ENCODE peak calls at places on chromosomes 1 and 21, in four cellular contexts. K is left ventricle myocardium superior, V is iris pigment epithelial cell, X is NCI-H1105 treated with DMSO at 0.1 percent for 48 hours. H is an unnamed sample.

GRCh38 chr1:216670118-216670870 is 52.9 kb downstream of the ESRRG start:
- DNase-seq in V (peak), X (no peak), K (no peak), H (no peak)

GRCh38 chr1:32266926-32267645 is 16.0 kb downstream of the LCK start:
- DNase-seq in V (peak), X (no peak), K (no peak), H (no peak)

GRCh38 chr1:97844552-97845089 is 76.2 kb downstream of the DPYD start:
- DNase-seq in X (no peak), K (no peak), V (no peak), H (no peak)

GRCh38 chr1:14140800-14141526 is 441.0 kb downstream of the PRDM2 start:
- DNase-seq in V (no peak), K (peak), X (peak), H (no peak)

GRCh38 chr1:32195972-32196823 is 4.2 kb upstream of the CCDC28B start:
- DNase-seq in V (peak), X (no peak), K (no peak), H (no peak)

GRCh38 chr21:16407403-16408279 is 677.9 kb downstream of the USP25 start:
- DNase-seq in V (no peak), X (no peak), K (no peak), H (no peak)

GRCh38 chr1:227730630-227731151 is 4.4 kb downstream of the JMJD4 start:
- DNase-seq in K (peak), X (no peak), V (no peak), H (no peak)

GRCh38 chr1:173580658-173581057 is 22.2 kb downstream of the SLC9C2 start:
- DNase-seq in K (no peak), V (no peak), X (no peak), H (no peak)

GRCh38 chr1:87084247-87084836 is 169.9 kb downstream of the HS2ST1 start:
- DNase-seq in V (peak), K (no peak), X (peak), H (no peak)

GRCh38 chr1:1280782-1281481 is 696 bp downstream of the SCNN1D start:
- DNase-seq in X (no peak), K (no peak), V (no peak), H (no peak)